ENCODE peak calls at places on chromosomes 3 and 15, in four cellular contexts. K, Q, L and H are unnamed samples.

GRCh38 chr15:37995461-37996347 is 61.3 kb downstream of the TMCO5A start:
- DNase-seq in Q (peak), K (peak), L (peak), H (peak)

GRCh38 chr3:114464548-114464947 is 170.7 kb downstream of the TIGIT start:
- DNase-seq in K (no peak), Q (no peak), L (no peak), H (no peak)

GRCh38 chr15:68536331-68537095 is 42.3 kb upstream of the CORO2B start:
- DNase-seq in K (no peak), L (no peak), Q (no peak), H (no peak)

GRCh38 chr15:74328331-74329056 is 39.0 kb downstream of the CYP11A1 start:
- DNase-seq in Q (no peak), K (no peak), L (no peak), H (no peak)

GRCh38 chr3:194481103-194481502 is 5.7 kb downstream of the ATP13A3 start:
- DNase-seq in K (no peak), L (no peak), Q (no peak), H (no peak)

GRCh38 chr3:78734048-78734637 is 1033.7 kb downstream of the ROBO1 start:
- DNase-seq in Q (peak), L (no peak), K (no peak), H (no peak)

GRCh38 chr3:127482216-127483004 is 108.1 kb downstream of the TPRA1 start:
- DNase-seq in Q (no peak), L (no peak), K (no peak), H (no peak)

GRCh38 chr3:23575697-23576096 is 230.1 kb upstream of the UBE2E1 start:
- DNase-seq in K (no peak), Q (no peak), L (no peak), H (no peak)

GRCh38 chr3:17740703-17741102 is 1.7 kb downstream of the TBC1D5 start:
- DNase-seq in Q (no peak), K (no peak), L (peak), H (no peak)

GRCh38 chr3:66092175-66092990 is 53.7 kb upstream of the MAGI1 start:
- DNase-seq in Q (no peak), K (no peak), L (no peak), H (no peak)

GRCh38 chr15:90035835-90036220 is 34.7 kb downstream of the ZNF710 start:
- DNase-seq in L (no peak), Q (no peak), K (no peak), H (peak)

GRCh38 chr15:39999538-39999937 is 39.4 kb downstream of the SRP14 start:
- DNase-seq in Q (no peak), L (no peak), K (no peak), H (no peak)

GRCh38 chr3:71103430-71103881 is 480.1 kb downstream of the FOXP1 start:
- DNase-seq in L (peak), Q (no peak), K (no peak), H (peak)

GRCh38 chr15:62782100-62782791 is 260.3 kb upstream of the TPM1 start:
- DNase-seq in Q (peak), K (peak), L (peak), H (peak)

GRCh38 chr15:48966595-48967301 is 3.0 kb upstream of the SHC4 start:
- DNase-seq in L (no peak), Q (no peak), K (no peak), H (no peak)

GRCh38 chr15:23516866-23517265 is 48.6 kb upstream of the MKRN3 start:
- DNase-seq in L (no peak), K (no peak), Q (no peak), H (no peak)

GRCh38 chr3:49119439-49119838 is 1.2 kb downstream of the USP19 start:
- DNase-seq in L (no peak), K (no peak), Q (no peak), H (no peak)

GRCh38 chr15:43099105-43099845 is 6.6 kb downstream of the UBR1 start:
- DNase-seq in K (no peak), L (no peak), Q (no peak), H (no peak)

GRCh38 chr3:81554348-81554747 is 207.1 kb downstream of the GBE1 start:
- DNase-seq in K (no peak), Q (no peak), L (no peak), H (no peak)

GRCh38 chr3:5019411-5020261 is 40.4 kb downstream of the BHLHE40 start:
- DNase-seq in L (no peak), K (no peak), Q (no peak), H (no peak)

GRCh38 chr15:43521419-43521818 is 4.0 kb downstream of the MAP1A start:
- DNase-seq in L (no peak), Q (no peak), K (no peak), H (no peak)

GRCh38 chr3:126538316-126538715 is 14.4 kb downstream of the CHST13 start:
- DNase-seq in L (no peak), K (no peak), Q (no peak), H (peak)

GRCh38 chr3:194364652-194365434 is 4.7 kb downstream of the LRRC15 start:
- DNase-seq in Q (no peak), L (peak), K (no peak), H (peak)

GRCh38 chr3:43870844-43871626 is 180.3 kb downstream of the ABHD5 start:
- DNase-seq in L (no peak), K (no peak), Q (no peak), H (no peak)

GRCh38 chr3:18098960-18099587 is 326.1 kb downstream of the SATB1 start:
- DNase-seq in L (no peak), K (no peak), Q (no peak), H (no peak)

GRCh38 chr3:184570035-184570434 is 8.4 kb downstream of the EPHB3 start:
- DNase-seq in Q (no peak), K (no peak), L (no peak), H (no peak)

GRCh38 chr3:177875786-177876476 is 660.3 kb upstream of the KCNMB2 start:
- DNase-seq in L (no peak), K (no peak), Q (no peak), H (no peak)

GRCh38 chr15:47358876-47359275 is 358.4 kb upstream of the SEMA6D start:
- DNase-seq in L (no peak), Q (no peak), K (no peak), H (no peak)

GRCh38 chr3:28989646-28990089 is 291.2 kb upstream of the RBMS3 start:
- DNase-seq in Q (no peak), L (no peak), K (no peak), H (no peak)

GRCh38 chr3:157405457-157405856 is 31.2 kb upstream of the PTX3 start:
- DNase-seq in K (no peak), L (no peak), Q (no peak), H (no peak)

GRCh38 chr3:45552773-45553371 is 41.7 kb upstream of the LIMD1 start:
- DNase-seq in Q (no peak), L (no peak), K (no peak), H (no peak)

GRCh38 chr15:32671339-32672325 is 30.1 kb downstream of the SCG5 start:
- DNase-seq in Q (no peak), K (no peak), L (no peak), H (no peak)